ENCODE peak calls at places on chromosome 6, in five cellular contexts. N, K, X, S and J are unnamed samples.

GRCh38 chr6:31952140-31952805 is 6.4 kb downstream of the CFB start:
- DNase-seq in X (peak), N (peak), S (no peak), K (peak), J (peak)

GRCh38 chr6:132719736-132720448 is 6.0 kb upstream of the VNN1 start:
- DNase-seq in N (no peak), K (peak), X (no peak), S (no peak), J (no peak)

GRCh38 chr6:159899994-159900745 is 9.4 kb downstream of the MAS1 start:
- DNase-seq in N (no peak), K (no peak), S (no peak), X (no peak), J (peak)

GRCh38 chr6:169933839-169934698 is 182.6 kb downstream of the ERMARD start:
- DNase-seq in N (no peak), X (no peak), S (no peak), K (no peak), J (no peak)

GRCh38 chr6:169635345-169635744 is 66.5 kb downstream of the WDR27 start:
- DNase-seq in S (no peak), X (no peak), K (no peak), N (no peak), J (no peak)

GRCh38 chr6:88490865-88491264 is 324.7 kb upstream of the CNR1 start:
- DNase-seq in K (no peak), S (no peak), N (no peak), X (no peak), J (no peak)

GRCh38 chr6:16090452-16090851 is 38.4 kb upstream of the MYLIP start:
- DNase-seq in X (no peak), S (no peak), K (no peak), N (no peak), J (no peak)

GRCh38 chr6:53347921-53348435 is 772 bp downstream of the ELOVL5 start:
- DNase-seq in S (no peak), K (peak), N (peak), X (peak), J (no peak)

GRCh38 chr6:161832622-161833021 is 558.8 kb upstream of the AGPAT4 start:
- DNase-seq in S (no peak), X (no peak), K (no peak), N (no peak), J (no peak)

GRCh38 chr6:160170018-160170680 is 48.5 kb downstream of the SLC22A1 start:
- DNase-seq in X (no peak), S (no peak), K (no peak), N (no peak), J (no peak)

GRCh38 chr6:122068291-122068769 is 331.1 kb upstream of the HSF2 start:
- DNase-seq in S (no peak), X (no peak), N (no peak), K (no peak), J (no peak)

GRCh38 chr6:14375940-14376339 is 258.4 kb downstream of the CD83 start:
- DNase-seq in X (no peak), K (no peak), S (no peak), N (no peak), J (no peak)

GRCh38 chr6:125301435-125302391 is at the start of gene HDDC2:
- DNase-seq in N (peak), X (peak), S (no peak), K (peak), J (peak)

GRCh38 chr6:129055796-129056195 is 172.9 kb downstream of the LAMA2 start:
- DNase-seq in S (no peak), X (no peak), N (no peak), K (no peak), J (no peak)

GRCh38 chr6:152314483-152314832 is 322.7 kb downstream of the SYNE1 start:
- DNase-seq in N (no peak), X (no peak), K (no peak), S (no peak), J (no peak)

GRCh38 chr6:92888316-92888715 is 531.0 kb downstream of the EPHA7 start:
- DNase-seq in S (no peak), N (no peak), K (no peak), X (no peak), J (no peak)

GRCh38 chr6:391559-392440 is at the start of gene IRF4:
- DNase-seq in X (no peak), K (no peak), N (peak), S (no peak), J (no peak)

GRCh38 chr6:169212436-169212835 is 41.2 kb downstream of the THBS2 start:
- DNase-seq in X (no peak), K (no peak), N (no peak), S (no peak), J (no peak)

GRCh38 chr6:47440722-47441121 is 36.9 kb upstream of the CD2AP start:
- DNase-seq in K (no peak), X (no peak), S (peak), N (no peak), J (no peak)

GRCh38 chr6:151692216-151692615 is 115.3 kb upstream of the ESR1 start:
- DNase-seq in S (no peak), K (no peak), N (no peak), X (no peak), J (no peak)

GRCh38 chr6:69915346-69915745 is 49.0 kb downstream of the COL19A1 start:
- DNase-seq in K (no peak), X (no peak), S (no peak), N (no peak), J (no peak)

GRCh38 chr6:79946773-79947190 is 571 bp downstream of the ELOVL4 start:
- DNase-seq in X (no peak), N (peak), S (no peak), K (no peak), J (peak)

GRCh38 chr6:53115741-53116140 is 32.9 kb downstream of the GCM1 start:
- DNase-seq in N (no peak), K (no peak), X (no peak), S (no peak), J (no peak)

GRCh38 chr6:163750436-163751031 is 336.0 kb downstream of the QKI start:
- DNase-seq in N (no peak), S (no peak), K (no peak), X (no peak), J (no peak)

GRCh38 chr6:72464791-72465691 is 156.8 kb upstream of the KCNQ5 start:
- DNase-seq in S (no peak), X (peak), K (no peak), N (no peak), J (peak)

GRCh38 chr6:47242483-47243386 is 67.0 kb downstream of the TNFRSF21 start:
- DNase-seq in S (peak), K (no peak), X (peak), N (peak), J (peak)

GRCh38 chr6:132020138-132020551 is 69.0 kb upstream of the CCN2 start:
- DNase-seq in K (no peak), X (no peak), S (no peak), N (no peak), J (no peak)

GRCh38 chr6:14934011-14934410 is 311.9 kb upstream of the JARID2 start:
- DNase-seq in N (no peak), X (no peak), K (no peak), S (no peak), J (no peak)

GRCh38 chr6:41040101-41040910 is 1.3 kb upstream of the UNC5CL start:
- DNase-seq in N (no peak), K (peak), X (peak), S (no peak), J (peak)

GRCh38 chr6:72246926-72247325 is 360.6 kb downstream of the RIMS1 start:
- DNase-seq in N (peak), S (no peak), X (peak), K (peak), J (no peak)

GRCh38 chr6:169109821-169110220 is 143.8 kb downstream of the THBS2 start:
- DNase-seq in S (no peak), K (no peak), N (no peak), X (no peak), J (no peak)

GRCh38 chr6:15793288-15793687 is 130.5 kb upstream of the DTNBP1 start:
- DNase-seq in S (no peak), K (no peak), N (no peak), X (peak), J (no peak)

GRCh38 chr6:150290429-150290828 is 78.4 kb upstream of the IYD start:
- DNase-seq in S (no peak), N (no peak), K (no peak), X (no peak), J (no peak)

GRCh38 chr6:393391-394221 is 2.1 kb downstream of the IRF4 start:
- DNase-seq in X (no peak), N (peak), K (no peak), S (no peak), J (no peak)

GRCh38 chr6:56733298-56733697 is 90.6 kb upstream of the DST start:
- DNase-seq in N (no peak), K (no peak), S (no peak), X (no peak), J (no peak)

GRCh38 chr6:169253745-169254238 is at the start of gene THBS2:
- DNase-seq in S (no peak), N (peak), X (no peak), K (no peak), J (no peak)

GRCh38 chr6:97177905-97178304 is 105.1 kb downstream of the MMS22L start:
- DNase-seq in N (no peak), S (no peak), K (peak), X (no peak), J (no peak)

GRCh38 chr6:23621026-23621425 is 505.0 kb upstream of the NRSN1 start:
- DNase-seq in N (peak), K (no peak), X (no peak), S (no peak), J (no peak)

GRCh38 chr6:1267790-1268762 is 43.8 kb upstream of the FOXQ1 start:
- DNase-seq in N (peak), K (peak), X (no peak), S (no peak), J (no peak)

GRCh38 chr6:30495993-30496392 is 6.7 kb downstream of the HLA-E start:
- DNase-seq in X (no peak), N (no peak), K (no peak), S (no peak), J (no peak)
- TF ChIP-seq JUNB in X (no peak), N (no peak), K (no peak), S (no peak), J (no peak)

GRCh38 chr6:25270559-25270958 is 8.6 kb upstream of the CARMIL1 start:
- DNase-seq in S (no peak), N (no peak), X (no peak), K (peak), J (no peak)

GRCh38 chr6:25263602-25264001 is 15.6 kb upstream of the CARMIL1 start:
- DNase-seq in K (no peak), N (no peak), X (no peak), S (no peak), J (peak)

GRCh38 chr6:25267662-25268061 is 11.5 kb upstream of the CARMIL1 start:
- DNase-seq in N (no peak), X (no peak), K (no peak), S (no peak), J (no peak)

DNA sequence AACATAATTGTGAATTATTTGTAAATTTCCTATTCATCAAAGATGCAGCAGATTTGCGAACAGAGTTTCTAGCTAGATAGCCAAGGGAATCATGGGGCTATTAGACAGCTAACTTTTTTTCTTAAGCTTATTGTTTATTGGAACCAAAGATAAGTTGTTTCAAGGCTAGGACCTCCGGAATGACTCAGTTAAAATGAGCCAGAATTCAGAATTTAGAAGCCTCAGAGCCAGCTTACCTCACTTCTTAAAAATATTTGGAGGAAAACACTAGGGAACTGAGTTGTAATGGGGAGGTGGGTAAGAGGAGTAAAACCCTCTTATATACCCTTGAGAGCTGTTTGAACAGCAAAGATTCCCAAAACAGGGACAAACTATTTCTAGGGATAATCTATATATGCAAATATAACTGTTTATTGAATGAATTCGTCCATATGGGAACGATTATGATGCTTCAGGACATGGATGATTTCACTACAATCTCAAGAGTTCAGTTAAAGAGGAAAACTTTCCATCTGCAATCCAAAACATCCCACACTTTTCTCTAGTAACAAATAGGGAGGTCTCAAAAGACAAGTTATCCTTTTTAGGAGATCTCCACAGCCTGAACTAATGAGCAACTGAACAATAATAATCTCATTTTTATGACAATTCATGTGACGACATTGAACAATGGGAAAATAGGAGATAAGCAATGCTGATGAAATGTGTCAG is 12.6 kb upstream of the CARMIL1 start:
- DNase-seq in K (no peak), S (no peak), X (no peak), N (no peak), J (no peak)
- TF ChIP-seq JUNB in K (no peak), S (no peak), X (no peak), N (no peak), J (no peak)

DNA sequence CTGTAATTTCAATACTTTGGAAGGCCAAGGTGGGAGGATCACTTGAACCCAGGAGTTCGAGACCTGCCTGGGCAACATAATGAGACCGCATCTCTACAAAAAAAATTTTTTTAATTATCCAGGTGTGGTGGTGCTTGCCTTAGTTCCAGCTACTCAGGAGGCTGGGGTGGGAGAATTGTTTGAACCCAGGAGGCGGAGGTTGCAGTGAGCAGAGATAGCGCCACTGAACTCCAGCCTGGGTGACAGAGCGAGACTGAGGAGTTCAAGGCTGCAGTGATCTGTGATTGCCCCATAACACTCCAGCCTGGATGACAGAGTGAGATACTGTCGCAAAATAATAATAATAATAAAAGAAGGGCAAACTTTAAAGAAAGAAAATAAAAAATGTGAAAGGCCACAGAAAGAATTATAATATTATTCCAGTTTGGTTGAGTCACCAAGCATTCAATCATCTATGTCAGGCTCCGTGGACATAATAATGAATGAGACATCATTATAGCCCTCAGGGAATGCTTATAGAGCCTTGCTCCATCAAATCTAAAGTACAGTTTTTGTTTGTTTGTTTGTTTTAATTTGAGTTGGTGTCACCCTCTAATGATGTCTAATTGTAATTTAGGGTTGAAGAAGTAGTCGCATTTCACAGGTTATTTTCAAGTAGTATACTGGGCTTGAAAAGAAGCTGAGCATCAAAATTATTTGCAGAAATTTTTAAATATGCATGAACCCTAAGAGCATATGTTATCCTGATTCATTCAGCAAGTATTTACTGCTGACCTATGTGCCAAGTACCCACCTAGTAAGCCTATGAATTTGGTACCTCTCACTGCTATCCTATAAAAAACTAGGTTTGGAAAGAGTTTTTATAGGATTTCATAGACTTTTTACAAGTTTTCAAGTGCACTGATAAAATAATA is 15.1 kb downstream of the GLYATL3 start:
- DNase-seq in K (no peak), S (no peak), N (no peak), X (no peak), J (no peak)
- TF ChIP-seq JUNB in K (no peak), S (no peak), N (no peak), X (no peak), J (no peak)

DNA sequence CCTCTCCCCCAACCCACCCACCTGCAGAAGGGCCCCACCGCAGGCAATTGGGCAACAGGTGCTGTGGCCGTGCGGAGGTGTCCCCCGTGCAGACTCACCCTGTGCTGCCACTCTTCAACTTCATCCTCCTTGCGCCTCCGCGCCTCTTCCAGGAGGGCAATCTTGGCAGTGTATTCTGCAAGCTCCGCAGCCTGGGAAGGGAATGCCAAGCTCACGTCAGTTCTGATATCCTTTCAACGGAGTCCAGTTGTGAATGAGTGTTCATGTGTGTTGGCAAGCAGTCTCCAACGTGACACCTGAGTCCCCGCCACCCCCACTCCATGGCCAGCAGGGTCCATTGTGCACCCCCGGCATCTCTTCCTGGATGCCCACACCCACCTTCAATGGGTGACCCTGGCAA is 49.9 kb downstream of the EZR start:
- DNase-seq in K (no peak), X (no peak), N (no peak), S (no peak), J (no peak)
- TF ChIP-seq JUNB in K (no peak), X (no peak), N (no peak), S (no peak), J (no peak)

GRCh38 chr6:29355603-29356002 is 13.1 kb downstream of the OR5V1 start:
- DNase-seq in N (peak), K (no peak), X (no peak), S (no peak), J (no peak)
- TF ChIP-seq JUNB in N (no peak), K (no peak), X (no peak), S (no peak), J (no peak)

DNA sequence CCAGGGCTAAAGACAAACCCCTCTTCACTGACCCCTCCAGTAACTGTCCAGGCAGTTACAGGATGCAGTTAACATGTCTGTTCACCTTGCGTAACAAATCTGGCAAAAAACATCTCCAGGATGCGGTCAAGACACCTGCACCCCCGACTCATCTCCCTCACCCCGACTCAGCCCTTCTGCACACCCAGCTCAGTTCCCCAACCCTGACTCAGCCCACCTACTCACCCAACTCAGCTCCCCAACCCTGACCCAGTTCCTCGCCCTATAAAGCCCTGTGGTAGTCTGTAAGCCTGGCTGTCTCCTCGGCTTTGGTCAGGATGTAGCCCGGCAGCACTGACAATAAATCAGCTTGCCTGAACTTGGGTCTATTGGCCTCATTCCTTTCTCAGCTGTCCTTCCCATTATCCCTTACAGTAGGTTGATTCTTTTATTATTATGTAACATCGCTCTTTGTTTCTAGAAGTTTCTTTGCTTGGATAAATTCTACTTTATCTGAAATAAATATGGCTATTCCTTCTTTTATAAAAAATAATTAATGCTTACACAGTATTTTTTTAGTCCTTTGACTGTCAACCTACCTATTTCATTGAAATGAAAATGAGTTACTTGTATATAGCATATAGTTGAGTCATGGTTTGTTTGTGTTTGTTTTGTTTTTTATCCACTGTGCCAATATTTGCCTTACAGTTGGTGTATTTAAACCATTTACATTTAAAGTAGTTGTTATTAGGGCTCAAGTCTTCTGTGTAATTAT is 12.9 kb upstream of the ADTRP start:
- DNase-seq in K (no peak), X (no peak), S (no peak), N (peak), J (no peak)
- TF ChIP-seq JUNB in K (no peak), X (no peak), S (no peak), N (no peak), J (no peak)

GRCh38 chr6:42101186-42101657 is 41.2 kb downstream of the C6orf132 start:
- DNase-seq in X (peak), S (no peak), N (no peak), K (peak), J (no peak)
- TF ChIP-seq JUNB in X (no peak), S (no peak), N (no peak), K (no peak), J (no peak)

GRCh38 chr6:2970753-2971419 is 481 bp downstream of the SERPINB6 start:
- DNase-seq in X (peak), N (peak), K (no peak), S (no peak), J (peak)

GRCh38 chr6:2969549-2969948 is 1.8 kb downstream of the SERPINB6 start:
- DNase-seq in N (no peak), K (no peak), X (no peak), S (no peak), J (no peak)

GRCh38 chr6:2970034-2970685 is 1.2 kb downstream of the SERPINB6 start:
- DNase-seq in N (no peak), K (no peak), S (no peak), X (peak), J (no peak)

GRCh38 chr6:2973656-2974055 is 2.3 kb upstream of the SERPINB6 start:
- DNase-seq in K (no peak), N (no peak), X (peak), S (no peak), J (no peak)

GRCh38 chr6:2971420-2972218 is at the start of gene SERPINB6:
- DNase-seq in X (peak), K (peak), N (peak), S (no peak), J (peak)
- TF ChIP-seq JUNB in X (no peak), K (no peak), N (no peak), S (no peak), J (no peak)